ENCODE peak calls at places on chromosomes 12 and 14, in six cellular contexts. V, U, Q, P, L and Z are unnamed samples.

GRCh38 chr14:57512221-57512620 is 18.6 kb upstream of the CCDC198 start:
- DNase-seq in V (no peak), U (no peak), Q (no peak), P (no peak), L (no peak), Z (no peak)

GRCh38 chr12:122483969-122484368 is 16.8 kb downstream of the ZCCHC8 start:
- DNase-seq in V (no peak), U (no peak), Q (no peak), P (no peak), L (no peak), Z (no peak)

GRCh38 chr14:92600318-92601053 is 86.9 kb downstream of the RIN3 start:
- DNase-seq in V (no peak), U (peak; percentile 78), Q (no peak), P (no peak), L (no peak), Z (peak; percentile 52)

GRCh38 chr12:53949631-53950440 is 4.9 kb upstream of the HOXC12 start:
- DNase-seq in V (no peak), U (no peak), Q (no peak), P (no peak), L (no peak), Z (no peak)

GRCh38 chr12:1302471-1302870 is 291.9 kb downstream of the FBXL14 start:
- DNase-seq in V (no peak), U (peak; percentile 64), Q (no peak), P (no peak), L (no peak), Z (no peak)

GRCh38 chr12:31388713-31389112 is 62.8 kb upstream of the SINHCAF start:
- DNase-seq in V (no peak), U (no peak), Q (no peak), P (no peak), L (no peak), Z (no peak)

GRCh38 chr14:20707622-20708021 is 19.1 kb downstream of the ANG start:
- DNase-seq in V (peak; percentile 43), U (peak; percentile 70), Q (no peak), P (no peak), L (no peak), Z (peak; percentile 72)

GRCh38 chr12:81284137-81284536 is 206.3 kb downstream of the ACSS3 start:
- DNase-seq in V (peak; percentile 6), U (peak; percentile 8), Q (no peak), P (no peak), L (no peak), Z (no peak)

GRCh38 chr12:106126441-106127288 is 12.1 kb downstream of the NUAK1 start:
- DNase-seq in V (peak; percentile 15), U (peak; percentile 98), Q (no peak), P (peak; percentile 55), L (no peak), Z (no peak)

GRCh38 chr12:131759176-131759575 is 48.3 kb downstream of the SFSWAP start:
- DNase-seq in V (no peak), U (no peak), Q (no peak), P (no peak), L (no peak), Z (no peak)

GRCh38 chr14:92263681-92264080 is 59.3 kb upstream of the SLC24A4 start:
- DNase-seq in V (no peak), U (peak; percentile 16), Q (no peak), P (no peak), L (no peak), Z (no peak)

GRCh38 chr12:94670885-94671284 is 20.5 kb upstream of the TMCC3 start:
- DNase-seq in V (no peak), U (no peak), Q (no peak), P (no peak), L (no peak), Z (no peak)

GRCh38 chr12:125836647-125837046 is 771.4 kb downstream of the AACS start:
- DNase-seq in V (no peak), U (no peak), Q (no peak), P (no peak), L (no peak), Z (no peak)

GRCh38 chr12:113302925-113303640 is 31.8 kb downstream of the SLC8B1 start:
- DNase-seq in V (no peak), U (no peak), Q (no peak), P (no peak), L (no peak), Z (no peak)

GRCh38 chr12:41486718-41487117 is 298.6 kb downstream of the PDZRN4 start:
- DNase-seq in V (peak; percentile 10), U (peak; percentile 39), Q (no peak), P (no peak), L (peak; percentile 1), Z (no peak)

GRCh38 chr12:108648371-108648770 is 14.7 kb upstream of the SELPLG start:
- DNase-seq in V (no peak), U (no peak), Q (no peak), P (no peak), L (no peak), Z (no peak)

GRCh38 chr14:49505026-49505766 is 81.0 kb downstream of the RPS29 start:
- DNase-seq in V (peak; percentile 77), U (peak; percentile 97), Q (no peak), P (no peak), L (no peak), Z (peak; percentile 55)

GRCh38 chr14:34347683-34348082 is 114.4 kb downstream of the SPTSSA start:
- DNase-seq in V (no peak), U (no peak), Q (no peak), P (no peak), L (no peak), Z (no peak)

GRCh38 chr14:90642239-90642717 is 174.0 kb downstream of the TTC7B start:
- DNase-seq in V (peak; percentile 24), U (no peak), Q (no peak), P (no peak), L (no peak), Z (no peak)

GRCh38 chr12:5556033-5556614 is 124.2 kb downstream of the NTF3 start:
- DNase-seq in V (peak; percentile 8), U (peak; percentile 2), Q (no peak), P (no peak), L (no peak), Z (no peak)

GRCh38 chr12:10304161-10304574 is 3.5 kb upstream of the KLRD1 start:
- DNase-seq in V (no peak), U (peak; percentile 84), Q (no peak), P (no peak), L (peak; percentile 63), Z (peak; percentile 31)

GRCh38 chr12:51970904-51971646 is 19.6 kb downstream of the ACVR1B start:
- DNase-seq in V (no peak), U (peak; percentile 59), Q (peak; percentile 24), P (no peak), L (no peak), Z (peak; percentile 59)

GRCh38 chr12:131872154-131873046 is 22.0 kb upstream of the ULK1 start:
- DNase-seq in V (peak; percentile 93), U (peak; percentile 99), Q (no peak), P (no peak), L (no peak), Z (peak; percentile 92)

GRCh38 chr12:122366685-122367475 is 55.6 kb downstream of the CLIP1 start:
- DNase-seq in V (peak; percentile 10), U (peak; percentile 78), Q (peak; percentile 19), P (peak; percentile 54), L (peak; percentile 67), Z (peak; percentile 61)

GRCh38 chr12:102562836-102563425 is 82.6 kb upstream of the IGF1 start:
- DNase-seq in V (peak; percentile 84), U (no peak), Q (no peak), P (no peak), L (no peak), Z (no peak)

GRCh38 chr12:3101309-3102022 is 24.3 kb downstream of the TSPAN9 start:
- DNase-seq in V (no peak), U (peak; percentile 60), Q (no peak), P (no peak), L (no peak), Z (no peak)

GRCh38 chr14:104881369-104881979 is 16.4 kb downstream of the CEP170B start:
- DNase-seq in V (no peak), U (no peak), Q (no peak), P (no peak), L (no peak), Z (no peak)

GRCh38 chr12:89353823-89354629 is 1.7 kb upstream of the DUSP6 start:
- DNase-seq in V (peak; percentile 81), U (peak; percentile 86), Q (peak; percentile 90), P (peak; percentile 61), L (no peak), Z (peak; percentile 39)

GRCh38 chr12:26028953-26029740 is 70.7 kb downstream of the RASSF8 start:
- DNase-seq in V (peak; percentile 42), U (peak; percentile 85), Q (peak; percentile 15), P (peak; percentile 52), L (peak; percentile 26), Z (no peak)

GRCh38 chr14:68705741-68706283 is 87.1 kb downstream of the ZFP36L1 start:
- DNase-seq in V (peak; percentile 93), U (no peak), Q (peak; percentile 84), P (no peak), L (no peak), Z (no peak)
- H3K27ac ChIP-seq in V (peak overlapping the region; percentile 71), U (no peak overlapping the region), Q (peak overlapping the region; percentile 20), P (no peak overlapping the region), L (no peak overlapping the region), Z (peak overlapping the region; percentile 88)

GRCh38 chr14:99207456-99207855 is 64.5 kb downstream of the BCL11B start:
- DNase-seq in V (no peak), U (no peak), Q (no peak), P (no peak), L (no peak), Z (no peak)

GRCh38 chr14:99205086-99205688 is 66.8 kb downstream of the BCL11B start:
- DNase-seq in V (no peak), U (no peak), Q (no peak), P (no peak), L (no peak), Z (no peak)

GRCh38 chr14:99203080-99203479 is 68.9 kb downstream of the BCL11B start:
- DNase-seq in V (no peak), U (no peak), Q (no peak), P (no peak), L (no peak), Z (no peak)

GRCh38 chr14:99203801-99204200 is 68.2 kb downstream of the BCL11B start:
- DNase-seq in V (no peak), U (no peak), Q (no peak), P (no peak), L (no peak), Z (no peak)

GRCh38 chr14:99206053-99206452 is 65.9 kb downstream of the BCL11B start:
- DNase-seq in V (no peak), U (no peak), Q (no peak), P (no peak), L (no peak), Z (no peak)
- H3K27ac ChIP-seq in V (no peak overlapping the region), U (no peak overlapping the region), Q (no peak overlapping the region), P (no peak overlapping the region), L (no peak overlapping the region), Z (no peak overlapping the region)

DNA sequence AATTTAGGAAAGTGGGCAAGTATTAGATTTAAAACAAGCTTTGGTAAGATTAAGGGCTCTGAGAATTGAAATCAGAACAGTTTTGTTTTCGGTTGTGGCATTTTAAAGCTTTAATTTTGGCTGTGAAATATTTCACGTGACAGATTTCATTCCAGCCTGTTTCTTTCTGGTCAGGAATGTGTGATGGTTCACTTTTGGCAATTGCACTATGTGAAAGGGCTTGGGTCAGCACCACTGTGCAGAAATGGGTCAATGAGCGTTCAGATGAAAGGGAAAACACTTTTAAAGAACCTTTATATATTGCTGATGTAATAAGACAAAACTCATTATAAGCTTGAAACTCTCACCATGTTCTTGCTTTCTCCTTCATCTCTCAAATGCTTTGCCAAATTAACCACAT is 17.1 kb downstream of the NUBPL start:
- DNase-seq in V (no peak), U (no peak), Q (no peak), P (no peak), L (no peak), Z (no peak)
- H3K27ac ChIP-seq in V (no peak overlapping the region), U (no peak overlapping the region), Q (no peak overlapping the region), P (peak overlapping the region; percentile 48), L (no peak overlapping the region), Z (no peak overlapping the region)

GRCh38 chr14:101359221-101360044 is 201.9 kb upstream of the DIO3 start:
- DNase-seq in V (no peak), U (no peak), Q (peak; percentile 47), P (peak; percentile 74), L (no peak), Z (no peak)
- H3K27ac ChIP-seq in V (peak overlapping the region; percentile 2), U (no peak overlapping the region), Q (peak overlapping the region; percentile 80), P (peak overlapping the region; percentile 94), L (no peak overlapping the region), Z (no peak overlapping the region)